ENCODE peak calls at places on chromosomes 12 and 14, in four cellular contexts. B is glutamatergic neuron, D is activated B cell treated with CpG ODN at 0.5 μM for 24 hours, U is GM23338. A is an unnamed sample.

GRCh38 chr12:75660107-75660530 is 148.7 kb upstream of the KRR1 start:
- DNase-seq in B (no peak), D (no peak), U (no peak), A (no peak)

GRCh38 chr12:24507827-24508226 is 441.1 kb downstream of the BCAT1 start:
- DNase-seq in B (no peak), D (no peak), U (no peak), A (no peak)

GRCh38 chr12:89439946-89440345 is 84.7 kb downstream of the GALNT4 start:
- DNase-seq in B (no peak), D (no peak), U (no peak), A (no peak)

GRCh38 chr12:16531623-16532022 is 74.3 kb downstream of the LMO3 start:
- DNase-seq in B (no peak), D (no peak), U (no peak), A (no peak)

GRCh38 chr12:47777741-47778558 is 4.9 kb downstream of the SLC48A1 start:
- DNase-seq in B (no peak), D (no peak), U (no peak), A (no peak)

GRCh38 chr12:102948941-102949352 is 8.5 kb upstream of the ASCL1 start:
- DNase-seq in B (peak), D (peak), U (peak), A (peak)

GRCh38 chr12:12927211-12928079 is 24.5 kb downstream of the GPRC5D start:
- DNase-seq in B (no peak), D (no peak), U (no peak), A (peak)

GRCh38 chr12:124864326-124864752 is 675 bp upstream of the SCARB1 start:
- DNase-seq in B (no peak), D (no peak), U (no peak), A (no peak)

GRCh38 chr12:85654456-85654840 is 181.8 kb downstream of the RASSF9 start:
- DNase-seq in B (no peak), D (no peak), U (no peak), A (no peak)

GRCh38 chr12:114213055-114213561 is 192.8 kb downstream of the TBX5 start:
- DNase-seq in B (no peak), D (no peak), U (no peak), A (no peak)

GRCh38 chr14:34174973-34175372 is 224.1 kb upstream of the EGLN3 start:
- DNase-seq in B (no peak), D (no peak), U (no peak), A (no peak)

GRCh38 chr14:67059576-67059975 is 129.7 kb upstream of the GARIN2 start:
- DNase-seq in B (no peak), D (no peak), U (no peak), A (no peak)

GRCh38 chr14:89340200-89340667 is 76.8 kb downstream of the FOXN3 start:
- DNase-seq in B (no peak), D (no peak), U (no peak), A (no peak)

GRCh38 chr12:131242741-131243496 is 289.2 kb downstream of the ADGRD1 start:
- DNase-seq in B (peak), D (no peak), U (peak), A (peak)

GRCh38 chr12:82479511-82479910 is 121.2 kb downstream of the METTL25 start:
- DNase-seq in B (no peak), D (no peak), U (peak), A (no peak)

GRCh38 chr12:69275471-69275891 is 36.1 kb downstream of the CPSF6 start:
- DNase-seq in B (no peak), D (no peak), U (no peak), A (no peak)

GRCh38 chr12:5745251-5745888 is 199.7 kb downstream of the ANO2 start:
- DNase-seq in B (peak), D (no peak), U (peak), A (peak)

GRCh38 chr14:100577321-100577985 is 9.8 kb downstream of the BEGAIN start:
- DNase-seq in B (peak), D (no peak), U (no peak), A (no peak)

GRCh38 chr12:24198936-24199644 is 249.6 kb upstream of the SOX5 start:
- DNase-seq in B (no peak), D (no peak), U (no peak), A (no peak)

GRCh38 chr12:80777587-80777986 is 60.9 kb downstream of the MYF5 start:
- DNase-seq in B (no peak), D (no peak), U (no peak), A (no peak)

GRCh38 chr12:44689587-44689986 is 186.5 kb downstream of the NELL2 start:
- DNase-seq in B (no peak), D (no peak), U (no peak), A (no peak)

GRCh38 chr14:100645200-100645985 is 58.2 kb upstream of the BEGAIN start:
- DNase-seq in B (peak), D (no peak), U (peak), A (peak)

GRCh38 chr12:69254857-69255256 is 15.5 kb downstream of the CPSF6 start:
- DNase-seq in B (no peak), D (no peak), U (no peak), A (no peak)

GRCh38 chr12:110531741-110532333 is 29.7 kb downstream of the RAD9B start:
- DNase-seq in B (no peak), D (no peak), U (no peak), A (no peak)

GRCh38 chr14:104886690-104887622 is 21.9 kb downstream of the CEP170B start:
- DNase-seq in B (no peak), D (peak), U (no peak), A (no peak)

GRCh38 chr14:60654303-60654925 is 5.1 kb upstream of the SIX1 start:
- DNase-seq in B (no peak), D (no peak), U (no peak), A (no peak)

GRCh38 chr12:106118-106561 is 39.6 kb downstream of the IQSEC3 start:
- DNase-seq in B (peak), D (no peak), U (peak), A (no peak)

GRCh38 chr14:74459289-74459946 is 33.4 kb upstream of the SYNDIG1L start:
- DNase-seq in B (peak), D (no peak), U (peak), A (peak)

GRCh38 chr12:64385468-64385867 is 5.1 kb downstream of the C12orf56 start:
- DNase-seq in B (no peak), D (no peak), U (no peak), A (no peak)

GRCh38 chr14:81453166-81453766 is 53.1 kb upstream of the STON2 start:
- DNase-seq in B (peak), D (no peak), U (peak), A (peak)

GRCh38 chr12:121061831-121062230 is 22.8 kb upstream of the OASL start:
- DNase-seq in B (no peak), D (no peak), U (no peak), A (no peak)
- TF ChIP-seq CTCF in B (no peak), D (no peak), U (peak), A (peak)

DNA sequence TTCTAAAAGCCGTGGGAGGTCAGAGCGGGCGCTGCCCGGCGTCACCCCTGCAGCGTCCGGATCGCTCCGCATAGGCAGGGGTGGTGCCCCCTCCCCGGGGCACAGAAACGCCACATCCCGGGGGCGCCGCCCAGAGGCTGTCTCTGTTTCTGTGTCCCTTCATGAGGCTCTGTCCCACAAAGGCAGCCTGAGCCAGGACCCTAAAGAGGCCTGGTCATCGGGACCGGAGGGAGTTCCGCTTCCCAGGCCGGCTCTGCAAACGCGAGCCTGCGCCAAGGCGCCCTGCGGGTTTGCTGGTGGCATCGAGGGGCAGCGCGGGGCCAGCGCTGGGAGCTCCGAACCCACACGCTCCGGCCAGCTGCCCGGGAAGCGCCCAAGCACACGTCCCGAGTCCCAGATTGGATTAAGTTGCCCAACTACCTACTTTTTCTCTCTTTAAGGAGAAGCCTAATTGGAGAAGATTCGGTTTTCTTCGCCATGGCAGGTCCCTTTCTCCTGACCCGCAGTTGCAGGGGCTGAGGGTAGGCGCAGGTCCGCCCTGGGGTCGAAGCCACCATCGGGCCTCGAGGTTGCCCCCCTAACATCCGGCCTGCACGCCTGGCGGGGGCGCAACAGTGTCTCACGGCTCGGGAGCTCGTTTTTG is 421.7 kb downstream of the VRK1 start:
- DNase-seq in B (peak), D (no peak), U (peak), A (peak)
- TF ChIP-seq CTCF in B (no peak), D (no peak), U (peak), A (peak)

GRCh38 chr12:123233505-123234299 is 466 bp downstream of the MTRFR start:
- DNase-seq in B (no peak), D (no peak), U (peak), A (no peak)
- TF ChIP-seq CTCF in B (no peak), D (no peak), U (no peak), A (no peak)

GRCh38 chr14:56278383-56278782 is 160.2 kb downstream of the PELI2 start:
- DNase-seq in B (no peak), D (no peak), U (no peak), A (no peak)
- TF ChIP-seq CTCF in B (no peak), D (no peak), U (no peak), A (no peak)

GRCh38 chr14:63727736-63728728 is at the start of gene SGPP1:
- DNase-seq in B (peak), D (peak), U (peak), A (peak)
- TF ChIP-seq CTCF in B (peak), D (no peak), U (no peak), A (peak)

GRCh38 chr14:22939684-22940083 is 10.5 kb upstream of the PRMT5 start:
- DNase-seq in B (no peak), D (no peak), U (no peak), A (no peak)
- TF ChIP-seq CTCF in B (no peak), D (no peak), U (no peak), A (no peak)

GRCh38 chr14:77140937-77141591 is 527 bp downstream of the ZDHHC22 start:
- DNase-seq in B (peak), D (peak), U (peak), A (peak)
- TF ChIP-seq CTCF in B (peak), D (no peak), U (peak), A (peak)

GRCh38 chr12:107859367-107859766 is 84.9 kb downstream of the ASCL4 start:
- DNase-seq in B (no peak), D (no peak), U (no peak), A (no peak)

GRCh38 chr12:107847830-107848229 is 73.3 kb downstream of the ASCL4 start:
- DNase-seq in B (no peak), D (no peak), U (no peak), A (no peak)

GRCh38 chr12:107853479-107853878 is 79.0 kb downstream of the ASCL4 start:
- DNase-seq in B (no peak), D (no peak), U (no peak), A (no peak)
- TF ChIP-seq CTCF in B (no peak), D (no peak), U (no peak), A (no peak)

GRCh38 chr12:112524269-112524668 is 105.5 kb downstream of the PTPN11 start:
- DNase-seq in B (no peak), D (no peak), U (no peak), A (no peak)

GRCh38 chr12:112525426-112525809 is 106.7 kb downstream of the PTPN11 start:
- DNase-seq in B (no peak), D (no peak), U (no peak), A (no peak)

GRCh38 chr12:112527082-112527481 is 108.3 kb downstream of the PTPN11 start:
- DNase-seq in B (no peak), D (no peak), U (no peak), A (no peak)

GRCh38 chr12:112523856-112524255 is 105.1 kb downstream of the PTPN11 start:
- DNase-seq in B (no peak), D (no peak), U (no peak), A (no peak)

GRCh38 chr12:112524676-112525425 is 106.1 kb downstream of the PTPN11 start:
- DNase-seq in B (no peak), D (no peak), U (peak), A (no peak)
- TF ChIP-seq CTCF in B (no peak), D (no peak), U (peak), A (peak)

DNA sequence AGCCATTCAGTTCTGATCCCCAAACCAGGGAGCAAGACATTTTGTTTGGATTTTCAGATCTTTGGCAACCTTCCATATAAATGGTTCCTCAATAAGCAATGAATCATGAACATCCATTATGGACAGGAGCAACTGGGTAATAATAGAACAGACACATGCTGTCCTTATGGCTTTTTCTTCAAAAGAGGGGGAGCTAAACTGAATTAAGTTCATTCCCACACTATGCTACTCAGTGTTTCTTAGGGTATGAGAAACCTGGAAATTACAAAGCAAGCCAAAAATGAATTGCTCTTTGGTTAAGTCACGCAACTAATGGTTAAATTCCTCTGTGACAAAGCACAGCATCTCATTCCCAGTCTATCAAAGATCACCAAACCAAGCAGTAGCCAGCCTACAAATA is 51.0 kb downstream of the PTGER2 start:
- DNase-seq in B (no peak), D (no peak), U (no peak), A (no peak)
- TF ChIP-seq CTCF in B (no peak), D (no peak), U (no peak), A (no peak)